ENCODE peak calls at places on chromosomes 2 and 18, in nine cellular contexts. H, K, E, T, D, I, G, L and B are unnamed samples.

GRCh38 chr2:8857709-8858108 is 20.3 kb upstream of the KIDINS220 start:
- DNase-seq in H (no peak), K (no peak), E (no peak), T (no peak), D (no peak), I (no peak), G (no peak), L (peak; percentile 11), B (no peak)

GRCh38 chr18:55579471-55579870 is 8.5 kb downstream of the TCF4 start:
- DNase-seq in H (no peak), K (no peak), E (no peak), T (no peak), D (no peak), I (no peak), G (peak; percentile 28), L (no peak), B (no peak)

GRCh38 chr18:8937695-8938094 is 164.8 kb upstream of the NDUFV2 start:
- DNase-seq in H (no peak), K (no peak), E (peak; percentile 8), T (no peak), D (no peak), I (no peak), G (no peak), L (peak; percentile 68), B (no peak)

GRCh38 chr2:224162122-224162521 is 123.0 kb upstream of the SERPINE2 start:
- DNase-seq in H (no peak), K (no peak), E (no peak), T (no peak), D (no peak), I (no peak), G (peak; percentile 86), L (no peak), B (no peak)

GRCh38 chr2:10303174-10303633 is 500 bp downstream of the HPCAL1 start:
- DNase-seq in H (no peak), K (no peak), E (no peak), T (peak; percentile 41), D (peak; percentile 41), I (peak; percentile 60), G (no peak), L (no peak), B (no peak)

GRCh38 chr2:224941958-224942357 is 100.3 kb downstream of the DOCK10 start:
- DNase-seq in H (no peak), K (no peak), E (no peak), T (no peak), D (peak; percentile 15), I (no peak), G (no peak), L (peak; percentile 60), B (no peak)

GRCh38 chr2:46381263-46381849 is 84.1 kb downstream of the EPAS1 start:
- DNase-seq in H (no peak), K (no peak), E (no peak), T (no peak), D (no peak), I (no peak), G (peak; percentile 30), L (no peak), B (no peak)

GRCh38 chr2:227853204-227853629 is 18.2 kb upstream of the DAW1 start:
- DNase-seq in H (no peak), K (no peak), E (no peak), T (no peak), D (no peak), I (no peak), G (peak; percentile 91), L (no peak), B (peak; percentile 100)

GRCh38 chr2:222292738-222293134 is 6.1 kb downstream of the PAX3 start:
- DNase-seq in H (no peak), K (no peak), E (no peak), T (no peak), D (no peak), I (no peak), G (no peak), L (no peak), B (no peak)

GRCh38 chr18:62904396-62905285 is 189.3 kb downstream of the PHLPP1 start:
- DNase-seq in H (no peak), K (no peak), E (no peak), T (no peak), D (no peak), I (no peak), G (no peak), L (no peak), B (no peak)

GRCh38 chr2:118913805-118914645 is 28.0 kb upstream of the MARCO start:
- DNase-seq in H (no peak), K (no peak), E (no peak), T (no peak), D (no peak), I (no peak), G (no peak), L (no peak), B (no peak)

GRCh38 chr2:46066591-46066990 is 230.6 kb upstream of the EPAS1 start:
- DNase-seq in H (no peak), K (no peak), E (no peak), T (no peak), D (no peak), I (no peak), G (peak; percentile 55), L (no peak), B (no peak)

GRCh38 chr2:236162031-236162803 is 6.0 kb downstream of the GBX2 start:
- DNase-seq in H (no peak), K (no peak), E (no peak), T (no peak), D (peak; percentile 44), I (no peak), G (no peak), L (peak; percentile 74), B (no peak)

GRCh38 chr2:226159875-226160479 is 639.6 kb downstream of the IRS1 start:
- DNase-seq in H (no peak), K (no peak), E (no peak), T (no peak), D (peak; percentile 62), I (no peak), G (no peak), L (peak; percentile 88), B (no peak)

GRCh38 chr2:207115715-207116364 is 49.9 kb downstream of the KLF7 start:
- DNase-seq in H (no peak), K (peak; percentile 31), E (no peak), T (no peak), D (peak; percentile 42), I (no peak), G (peak; percentile 63), L (peak; percentile 51), B (no peak)

GRCh38 chr2:44946681-44947360 is 5.3 kb downstream of the SIX3 start:
- DNase-seq in H (no peak), K (no peak), E (no peak), T (no peak), D (no peak), I (no peak), G (no peak), L (no peak), B (no peak)

GRCh38 chr2:44944102-44944951 is 2.8 kb downstream of the SIX3 start:
- DNase-seq in H (no peak), K (no peak), E (no peak), T (no peak), D (peak; percentile 61), I (no peak), G (no peak), L (peak; percentile 79), B (no peak)

GRCh38 chr2:44945676-44946427 is 4.3 kb downstream of the SIX3 start:
- DNase-seq in H (no peak), K (no peak), E (no peak), T (no peak), D (no peak), I (no peak), G (no peak), L (peak; percentile 70), B (no peak)

GRCh38 chr2:44943693-44944101 is 2.2 kb downstream of the SIX3 start:
- DNase-seq in H (no peak), K (no peak), E (no peak), T (no peak), D (peak; percentile 47), I (no peak), G (no peak), L (peak; percentile 66), B (no peak)

GRCh38 chr2:44944952-44945612 is 3.6 kb downstream of the SIX3 start:
- DNase-seq in H (no peak), K (no peak), E (no peak), T (no peak), D (no peak), I (no peak), G (no peak), L (no peak), B (no peak)
- H3K4me3 ChIP-seq in H (no peak overlapping the region), K (no peak overlapping the region), E (no peak overlapping the region), T (peak overlapping the region; percentile 34), D (peak overlapping the region; percentile 96), I (no peak overlapping the region), G (no peak overlapping the region), L (peak overlapping the region; percentile 54), B (no peak overlapping the region)

DNA sequence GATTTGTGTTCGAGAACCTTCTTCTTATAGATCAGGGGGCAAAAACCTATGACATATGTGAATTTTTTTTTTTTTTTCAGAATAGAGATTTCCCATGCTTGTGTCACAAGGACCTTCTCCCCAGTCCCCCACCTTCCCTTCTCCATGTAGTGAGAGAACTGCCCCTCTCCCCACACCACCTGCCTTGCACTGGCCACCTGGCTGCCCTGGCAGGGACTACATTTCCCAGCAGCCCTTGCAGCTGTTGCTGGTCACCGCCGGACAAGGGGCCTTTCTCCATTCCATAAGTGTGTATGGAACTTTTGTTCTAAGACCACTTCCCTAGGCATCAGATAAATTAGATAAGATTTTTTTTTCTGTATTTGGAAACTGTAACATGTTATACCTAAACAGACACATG is 22.2 kb downstream of the MBP start:
- DNase-seq in H (no peak), K (no peak), E (no peak), T (no peak), D (no peak), I (no peak), G (no peak), L (peak; percentile 25), B (no peak)
- TF ChIP-seq CTCF in H (no peak), K (peak; percentile 29), E (no peak), T (no peak), D (no peak), I (no peak), G (no peak), L (no peak), B (no peak)

GRCh38 chr2:211364911-211365310 is 808.5 kb downstream of the CPS1 start:
- DNase-seq in H (no peak), K (no peak), E (no peak), T (no peak), D (no peak), I (no peak), G (no peak), L (no peak), B (no peak)
- H3K4me3 ChIP-seq in H (no peak overlapping the region), K (no peak overlapping the region), E (no peak overlapping the region), T (no peak overlapping the region), D (no peak overlapping the region), I (no peak overlapping the region), G (no peak overlapping the region), L (no peak overlapping the region), B (no peak overlapping the region)

DNA sequence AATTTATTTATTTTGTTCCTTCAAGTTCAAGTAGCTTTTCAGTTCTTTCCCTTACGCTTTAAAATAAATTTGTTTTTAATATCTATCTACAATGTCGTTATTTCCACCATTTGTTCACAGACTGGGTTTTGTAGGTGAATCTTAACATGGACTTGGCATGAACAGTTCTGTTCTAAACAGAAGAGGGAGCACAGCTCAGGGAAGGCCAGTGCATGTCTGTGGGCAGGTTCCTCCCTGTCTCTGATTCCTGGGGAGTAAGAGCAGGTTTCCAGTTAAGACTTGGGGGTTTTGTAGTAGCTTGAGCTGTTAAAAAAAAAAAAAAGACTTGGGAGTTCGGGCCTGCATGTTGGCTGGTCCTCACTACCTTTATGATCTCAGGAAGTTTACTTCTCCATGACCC is 11.1 kb downstream of the TTL start:
- DNase-seq in H (no peak), K (no peak), E (no peak), T (no peak), D (no peak), I (no peak), G (peak; percentile 9), L (peak; percentile 12), B (no peak)
- TF ChIP-seq CTCF in H (no peak), K (no peak), E (no peak), T (no peak), D (no peak), I (no peak), G (peak; percentile 9), L (no peak), B (peak; percentile 26)